ENCODE peak calls at places on chromosomes 3 and 15, in five cellular contexts. One of them, this sample, is unnamed.

GRCh38 chr15:92882697-92883642 is 17.2 kb upstream of the CHD2 start:
- DNase-seq in GM12878: no peak
- DNase-seq in HepG2: no peak
- DNase-seq in SK-N-SH: peak
- DNase-seq in K562: peak
- DNase-seq in this sample: no peak

GRCh38 chr3:134034005-134034785 is 4.5 kb upstream of the SLCO2A1 start:
- DNase-seq in GM12878: no peak
- DNase-seq in HepG2: no peak
- DNase-seq in SK-N-SH: no peak
- DNase-seq in K562: no peak
- DNase-seq in this sample: no peak

GRCh38 chr15:70589221-70589620 is 174.1 kb downstream of the UACA start:
- DNase-seq in GM12878: no peak
- DNase-seq in HepG2: no peak
- DNase-seq in SK-N-SH: no peak
- DNase-seq in K562: no peak
- DNase-seq in this sample: no peak

GRCh38 chr3:155647196-155647595 is 97.7 kb downstream of the PLCH1 start:
- DNase-seq in GM12878: no peak
- DNase-seq in HepG2: no peak
- DNase-seq in SK-N-SH: no peak
- DNase-seq in K562: no peak
- DNase-seq in this sample: no peak

GRCh38 chr3:2262204-2262603 is 163.5 kb downstream of the CNTN4 start:
- DNase-seq in GM12878: no peak
- DNase-seq in HepG2: no peak
- DNase-seq in SK-N-SH: no peak
- DNase-seq in K562: no peak
- DNase-seq in this sample: no peak

GRCh38 chr3:175737646-175738572 is 878.8 kb downstream of the NAALADL2 start:
- DNase-seq in GM12878: no peak
- DNase-seq in HepG2: no peak
- DNase-seq in SK-N-SH: no peak
- DNase-seq in K562: no peak
- DNase-seq in this sample: no peak

GRCh38 chr3:188084751-188085595 is 69.0 kb upstream of the LPP start:
- DNase-seq in GM12878: no peak
- DNase-seq in HepG2: peak
- DNase-seq in SK-N-SH: no peak
- DNase-seq in K562: no peak
- DNase-seq in this sample: no peak

GRCh38 chr3:187296915-187297314 is 5.4 kb upstream of the MASP1 start:
- DNase-seq in GM12878: no peak
- DNase-seq in HepG2: no peak
- DNase-seq in SK-N-SH: no peak
- DNase-seq in K562: no peak
- DNase-seq in this sample: no peak

GRCh38 chr15:58988011-58988785 is 735 bp downstream of the RNF111 start:
- DNase-seq in GM12878: no peak
- DNase-seq in HepG2: peak
- DNase-seq in SK-N-SH: peak
- DNase-seq in K562: peak
- DNase-seq in this sample: no peak

GRCh38 chr15:70646169-70646568 is 117.2 kb downstream of the UACA start:
- DNase-seq in GM12878: no peak
- DNase-seq in HepG2: no peak
- DNase-seq in SK-N-SH: no peak
- DNase-seq in K562: no peak
- DNase-seq in this sample: no peak

GRCh38 chr3:53808496-53808895 is 37.7 kb downstream of the CHDH start:
- DNase-seq in GM12878: no peak
- DNase-seq in HepG2: no peak
- DNase-seq in SK-N-SH: no peak
- DNase-seq in K562: no peak
- DNase-seq in this sample: no peak

GRCh38 chr3:124282751-124283643 is 291.1 kb upstream of the ROPN1 start:
- DNase-seq in GM12878: no peak
- DNase-seq in HepG2: no peak
- DNase-seq in SK-N-SH: peak
- DNase-seq in K562: no peak
- DNase-seq in this sample: no peak

GRCh38 chr15:67543348-67543718 is 830 bp downstream of the MAP2K5 start:
- DNase-seq in GM12878: no peak
- DNase-seq in HepG2: no peak
- DNase-seq in SK-N-SH: peak
- DNase-seq in K562: peak
- DNase-seq in this sample: no peak

GRCh38 chr15:31265871-31266711 is 60.5 kb upstream of the KLF13 start:
- DNase-seq in GM12878: peak
- DNase-seq in HepG2: no peak
- DNase-seq in SK-N-SH: peak
- DNase-seq in K562: no peak
- DNase-seq in this sample: no peak

GRCh38 chr3:188818282-188818681 is 353.5 kb upstream of the TPRG1 start:
- DNase-seq in GM12878: no peak
- DNase-seq in HepG2: no peak
- DNase-seq in SK-N-SH: no peak
- DNase-seq in K562: no peak
- DNase-seq in this sample: no peak

GRCh38 chr15:87597346-87598052 is 659.0 kb downstream of the NTRK3 start:
- DNase-seq in GM12878: no peak
- DNase-seq in HepG2: no peak
- DNase-seq in SK-N-SH: no peak
- DNase-seq in K562: peak
- DNase-seq in this sample: no peak

GRCh38 chr3:194330160-194330559 is 21.0 kb downstream of the CPN2 start:
- DNase-seq in GM12878: no peak
- DNase-seq in HepG2: no peak
- DNase-seq in SK-N-SH: no peak
- DNase-seq in K562: no peak
- DNase-seq in this sample: no peak

GRCh38 chr3:126127452-126127851 is 43.5 kb upstream of the SLC41A3 start:
- DNase-seq in GM12878: no peak
- DNase-seq in HepG2: no peak
- DNase-seq in SK-N-SH: no peak
- DNase-seq in K562: no peak
- DNase-seq in this sample: no peak

GRCh38 chr3:106457278-106458210 is 588.7 kb upstream of the CBLB start:
- DNase-seq in GM12878: peak
- DNase-seq in HepG2: no peak
- DNase-seq in SK-N-SH: no peak
- DNase-seq in K562: no peak
- DNase-seq in this sample: no peak

GRCh38 chr15:52181938-52182780 is 9.0 kb downstream of the GNB5 start:
- DNase-seq in GM12878: no peak
- DNase-seq in HepG2: peak
- DNase-seq in SK-N-SH: no peak
- DNase-seq in K562: no peak
- DNase-seq in this sample: no peak

GRCh38 chr15:73749533-73749932 is 3.6 kb downstream of the INSYN1 start:
- DNase-seq in GM12878: no peak
- DNase-seq in HepG2: no peak
- DNase-seq in SK-N-SH: no peak
- DNase-seq in K562: no peak
- DNase-seq in this sample: no peak

GRCh38 chr15:84919268-84919667 is 34.8 kb downstream of the SLC28A1 start:
- DNase-seq in GM12878: no peak
- DNase-seq in HepG2: no peak
- DNase-seq in SK-N-SH: no peak
- DNase-seq in K562: no peak
- DNase-seq in this sample: no peak

GRCh38 chr3:157856078-157856939 is 249.9 kb downstream of the SHOX2 start:
- DNase-seq in GM12878: no peak
- DNase-seq in HepG2: no peak
- DNase-seq in SK-N-SH: no peak
- DNase-seq in K562: no peak
- DNase-seq in this sample: peak

DNA sequence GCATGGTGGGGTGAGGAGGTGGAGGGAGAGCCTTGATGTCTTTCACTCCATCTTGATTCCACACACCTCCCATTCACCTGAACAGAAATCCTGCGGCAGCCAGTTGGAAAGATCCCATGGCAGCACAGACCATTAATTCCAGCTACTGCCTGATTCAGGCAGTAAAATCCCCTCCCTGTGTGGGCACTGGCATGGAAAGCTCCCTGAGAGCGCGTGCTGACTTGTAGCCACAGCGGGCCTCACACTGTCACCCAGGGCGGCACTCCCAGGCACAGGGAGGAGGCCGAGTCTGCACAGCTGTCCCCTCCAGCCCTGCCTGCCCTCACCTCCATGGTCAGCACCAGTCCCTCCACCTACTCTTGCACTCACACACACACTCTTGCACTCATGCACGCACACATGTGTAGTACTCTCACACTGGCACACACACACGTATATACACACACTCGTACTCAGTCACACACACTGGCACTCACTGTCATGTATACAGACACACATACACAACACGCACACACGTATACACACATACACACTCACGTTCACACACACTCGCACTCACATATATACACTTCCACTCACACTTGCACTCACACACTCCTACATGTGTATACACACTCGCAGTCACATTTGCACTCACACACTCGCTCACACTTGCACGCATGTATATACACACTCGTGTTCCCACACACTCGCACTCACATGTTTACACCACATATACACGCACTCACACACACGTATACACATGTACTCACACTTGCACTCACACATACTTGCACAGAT is 1.7 kb downstream of the PLA2G4F start:
- DNase-seq in GM12878: no peak
- DNase-seq in HepG2: no peak
- DNase-seq in SK-N-SH: no peak
- DNase-seq in K562: no peak
- DNase-seq in this sample: no peak
- TF ChIP-seq JUND in GM12878: no peak
- TF ChIP-seq JUND in HepG2: no peak
- TF ChIP-seq JUND in SK-N-SH: no peak
- TF ChIP-seq JUND in K562: no peak
- TF ChIP-seq JUND in this sample: no peak

GRCh38 chr15:36185438-36185837 is 394.0 kb upstream of the CDIN1 start:
- DNase-seq in GM12878: no peak
- DNase-seq in HepG2: no peak
- DNase-seq in SK-N-SH: no peak
- DNase-seq in K562: no peak
- DNase-seq in this sample: no peak

GRCh38 chr15:36191459-36191858 is 388.0 kb upstream of the CDIN1 start:
- DNase-seq in GM12878: no peak
- DNase-seq in HepG2: no peak
- DNase-seq in SK-N-SH: no peak
- DNase-seq in K562: no peak
- DNase-seq in this sample: no peak

GRCh38 chr15:36185845-36186244 is 393.6 kb upstream of the CDIN1 start:
- DNase-seq in GM12878: no peak
- DNase-seq in HepG2: no peak
- DNase-seq in SK-N-SH: no peak
- DNase-seq in K562: no peak
- DNase-seq in this sample: no peak

GRCh38 chr15:36183207-36183606 is 396.2 kb upstream of the CDIN1 start:
- DNase-seq in GM12878: no peak
- DNase-seq in HepG2: no peak
- DNase-seq in SK-N-SH: no peak
- DNase-seq in K562: no peak
- DNase-seq in this sample: no peak

DNA sequence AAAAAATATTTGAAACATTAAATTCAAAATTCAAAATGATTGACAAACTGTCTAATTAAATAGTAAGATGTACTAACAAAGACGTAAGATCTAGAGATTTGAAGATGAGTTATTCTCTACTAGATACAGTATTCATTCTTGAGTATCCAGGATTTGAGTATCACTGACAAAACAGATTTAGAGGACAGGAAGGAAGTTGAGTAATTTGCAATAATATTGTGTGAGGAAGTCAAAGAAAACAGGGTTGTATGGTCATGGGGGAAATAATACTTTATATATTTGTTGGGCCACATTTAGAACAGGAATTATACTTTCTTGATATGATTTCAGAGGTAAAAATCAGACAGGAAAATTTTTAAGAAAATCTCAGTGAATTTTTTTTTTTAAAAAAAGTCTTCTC is 393.1 kb upstream of the CDIN1 start:
- DNase-seq in GM12878: no peak
- DNase-seq in HepG2: no peak
- DNase-seq in SK-N-SH: no peak
- DNase-seq in K562: no peak
- DNase-seq in this sample: no peak
- TF ChIP-seq ZBTB33 in GM12878: no peak
- TF ChIP-seq ZBTB33 in HepG2: no peak
- TF ChIP-seq ZBTB33 in SK-N-SH: no peak
- TF ChIP-seq ZBTB33 in K562: no peak
- TF ChIP-seq ZBTB33 in this sample: no peak

GRCh38 chr3:160009525-160009924 is 20.9 kb downstream of the IL12A start:
- DNase-seq in GM12878: no peak
- DNase-seq in HepG2: no peak
- DNase-seq in SK-N-SH: no peak
- DNase-seq in K562: no peak
- DNase-seq in this sample: no peak

GRCh38 chr3:160003520-160004128 is 15.0 kb downstream of the IL12A start:
- DNase-seq in GM12878: no peak
- DNase-seq in HepG2: peak
- DNase-seq in SK-N-SH: peak
- DNase-seq in K562: no peak
- DNase-seq in this sample: peak

GRCh38 chr3:160008979-160009378 is 20.3 kb downstream of the IL12A start:
- DNase-seq in GM12878: no peak
- DNase-seq in HepG2: no peak
- DNase-seq in SK-N-SH: no peak
- DNase-seq in K562: no peak
- DNase-seq in this sample: no peak

GRCh38 chr3:160005004-160005403 is 16.4 kb downstream of the IL12A start:
- DNase-seq in GM12878: no peak
- DNase-seq in HepG2: no peak
- DNase-seq in SK-N-SH: no peak
- DNase-seq in K562: no peak
- DNase-seq in this sample: no peak

GRCh38 chr3:160006282-160007163 is 17.9 kb downstream of the IL12A start:
- DNase-seq in GM12878: no peak
- DNase-seq in HepG2: peak
- DNase-seq in SK-N-SH: peak
- DNase-seq in K562: no peak
- DNase-seq in this sample: peak
- TF ChIP-seq JUND in GM12878: no peak
- TF ChIP-seq JUND in HepG2: no peak
- TF ChIP-seq JUND in SK-N-SH: no peak
- TF ChIP-seq JUND in K562: no peak
- TF ChIP-seq JUND in this sample: no peak

GRCh38 chr3:78134496-78134895 is 1094.6 kb downstream of the ROBO2 start:
- DNase-seq in GM12878: no peak
- DNase-seq in HepG2: no peak
- DNase-seq in SK-N-SH: no peak
- DNase-seq in K562: no peak
- DNase-seq in this sample: no peak

GRCh38 chr3:78143000-78143399 is 1103.1 kb downstream of the ROBO2 start:
- DNase-seq in GM12878: no peak
- DNase-seq in HepG2: no peak
- DNase-seq in SK-N-SH: no peak
- DNase-seq in K562: no peak
- DNase-seq in this sample: no peak

GRCh38 chr3:78140274-78140673 is 1100.4 kb downstream of the ROBO2 start:
- DNase-seq in GM12878: no peak
- DNase-seq in HepG2: no peak
- DNase-seq in SK-N-SH: no peak
- DNase-seq in K562: no peak
- DNase-seq in this sample: no peak

GRCh38 chr3:78140866-78141658 is 1101.2 kb downstream of the ROBO2 start:
- DNase-seq in GM12878: no peak
- DNase-seq in HepG2: no peak
- DNase-seq in SK-N-SH: no peak
- DNase-seq in K562: no peak
- DNase-seq in this sample: no peak

GRCh38 chr3:78139166-78139565 is 1099.3 kb downstream of the ROBO2 start:
- DNase-seq in GM12878: no peak
- DNase-seq in HepG2: no peak
- DNase-seq in SK-N-SH: no peak
- DNase-seq in K562: no peak
- DNase-seq in this sample: no peak
- TF ChIP-seq ZBTB33 in GM12878: no peak
- TF ChIP-seq ZBTB33 in HepG2: no peak
- TF ChIP-seq ZBTB33 in SK-N-SH: no peak
- TF ChIP-seq ZBTB33 in K562: no peak
- TF ChIP-seq ZBTB33 in this sample: no peak

This sample was measured in HCT116.